ENCODE peak calls at places on chromosomes 16 and 17, in five cellular contexts. One of them, this sample, is unnamed.

GRCh38 chr16:678858-679807 is 1.1 kb upstream of the STUB1 start:
- DNase-seq in stimulated activated CD8-positive, alpha-beta memory T cell treated with anti-CD3 and anti-CD28 coated beads, Interleukin-15, amount 100 ng/mL, for 24 hours: no peak
- DNase-seq in non-pigmented ciliary epithelial cell: no peak
- DNase-seq in T47D: peak
- DNase-seq in GDM1: peak
- DNase-seq in this sample: peak

GRCh38 chr17:74449306-74449705 is 17.1 kb upstream of the CD300A start:
- DNase-seq in stimulated activated CD8-positive, alpha-beta memory T cell treated with anti-CD3 and anti-CD28 coated beads, Interleukin-15, amount 100 ng/mL, for 24 hours: no peak
- DNase-seq in non-pigmented ciliary epithelial cell: no peak
- DNase-seq in T47D: no peak
- DNase-seq in GDM1: no peak
- DNase-seq in this sample: no peak

GRCh38 chr16:87133112-87133850 is 183.9 kb downstream of the C16orf95 start:
- DNase-seq in stimulated activated CD8-positive, alpha-beta memory T cell treated with anti-CD3 and anti-CD28 coated beads, Interleukin-15, amount 100 ng/mL, for 24 hours: no peak
- DNase-seq in non-pigmented ciliary epithelial cell: no peak
- DNase-seq in T47D: no peak
- DNase-seq in GDM1: no peak
- DNase-seq in this sample: no peak

GRCh38 chr17:75019710-75020109 is 7.2 kb downstream of the MRPL58 start:
- DNase-seq in stimulated activated CD8-positive, alpha-beta memory T cell treated with anti-CD3 and anti-CD28 coated beads, Interleukin-15, amount 100 ng/mL, for 24 hours: no peak
- DNase-seq in non-pigmented ciliary epithelial cell: no peak
- DNase-seq in T47D: no peak
- DNase-seq in GDM1: no peak
- DNase-seq in this sample: no peak

GRCh38 chr16:85822145-85822544 is 22.6 kb downstream of the COX4I1 start:
- DNase-seq in stimulated activated CD8-positive, alpha-beta memory T cell treated with anti-CD3 and anti-CD28 coated beads, Interleukin-15, amount 100 ng/mL, for 24 hours: no peak
- DNase-seq in non-pigmented ciliary epithelial cell: no peak
- DNase-seq in T47D: no peak
- DNase-seq in GDM1: no peak
- DNase-seq in this sample: no peak

GRCh38 chr17:46962374-46962790 is 16.7 kb downstream of the RPRML start:
- DNase-seq in stimulated activated CD8-positive, alpha-beta memory T cell treated with anti-CD3 and anti-CD28 coated beads, Interleukin-15, amount 100 ng/mL, for 24 hours: no peak
- DNase-seq in non-pigmented ciliary epithelial cell: no peak
- DNase-seq in T47D: no peak
- DNase-seq in GDM1: no peak
- DNase-seq in this sample: no peak

GRCh38 chr16:79867425-79867997 is 267.0 kb upstream of the MAF start:
- DNase-seq in stimulated activated CD8-positive, alpha-beta memory T cell treated with anti-CD3 and anti-CD28 coated beads, Interleukin-15, amount 100 ng/mL, for 24 hours: no peak
- DNase-seq in non-pigmented ciliary epithelial cell: no peak
- DNase-seq in T47D: no peak
- DNase-seq in GDM1: no peak
- DNase-seq in this sample: no peak

GRCh38 chr16:53995378-53995777 is 291.2 kb downstream of the IRX3 start:
- DNase-seq in stimulated activated CD8-positive, alpha-beta memory T cell treated with anti-CD3 and anti-CD28 coated beads, Interleukin-15, amount 100 ng/mL, for 24 hours: no peak
- DNase-seq in non-pigmented ciliary epithelial cell: no peak
- DNase-seq in T47D: no peak
- DNase-seq in GDM1: no peak
- DNase-seq in this sample: no peak

GRCh38 chr16:23132921-23133532 is 16.2 kb downstream of the USP31 start:
- DNase-seq in stimulated activated CD8-positive, alpha-beta memory T cell treated with anti-CD3 and anti-CD28 coated beads, Interleukin-15, amount 100 ng/mL, for 24 hours: no peak
- DNase-seq in non-pigmented ciliary epithelial cell: no peak
- DNase-seq in T47D: no peak
- DNase-seq in GDM1: no peak
- DNase-seq in this sample: no peak

GRCh38 chr17:71441098-71441497 is 679.7 kb upstream of the SOX9 start:
- DNase-seq in stimulated activated CD8-positive, alpha-beta memory T cell treated with anti-CD3 and anti-CD28 coated beads, Interleukin-15, amount 100 ng/mL, for 24 hours: no peak
- DNase-seq in non-pigmented ciliary epithelial cell: peak
- DNase-seq in T47D: peak
- DNase-seq in GDM1: no peak
- DNase-seq in this sample: no peak

This sample was measured in GOT3.